ENCODE peak calls at places on chromosomes 5 and 9, in ten cellular contexts. W is CD8-positive, alpha-beta T cell; H is lung; D is sigmoid colon; A is breast epithelium; N is cardiac muscle cell; F is stomach; C is PC-3; Z is heart left ventricle; T is colonic mucosa. Q is an unnamed sample.

GRCh38 chr9:107636596-107637405 is 147.2 kb upstream of the KLF4 start:
- DNase-seq in W (no peak), H (no peak), D (no peak), A (no peak), N (no peak), F (no peak), C (no peak), Z (no peak), T (no peak), Q (no peak)

GRCh38 chr5:142186821-142187594 is 78.4 kb downstream of the NDFIP1 start:
- DNase-seq in W (no peak), H (no peak), D (no peak), A (no peak), N (no peak), F (peak), C (peak), Z (no peak), T (peak), Q (peak)

GRCh38 chr5:4387295-4387694 is 752.8 kb upstream of the ADAMTS16 start:
- DNase-seq in W (no peak), H (no peak), D (no peak), A (peak), N (no peak), F (no peak), C (no peak), Z (no peak), T (no peak), Q (no peak)

GRCh38 chr5:109708813-109709212 is 19.1 kb downstream of the MAN2A1 start:
- DNase-seq in W (no peak), H (no peak), D (no peak), A (no peak), N (no peak), F (no peak), C (no peak), Z (no peak), T (no peak), Q (no peak)

GRCh38 chr9:28024616-28025147 is 451.4 kb upstream of the C9orf72 start:
- DNase-seq in W (no peak), H (no peak), D (no peak), A (no peak), N (no peak), F (no peak), C (no peak), Z (no peak), T (no peak), Q (no peak)

GRCh38 chr5:148443998-148444397 is 60.2 kb downstream of the FBXO38 start:
- DNase-seq in W (peak), H (peak), D (peak), A (no peak), N (peak), F (peak), C (peak), Z (no peak), T (peak), Q (peak)

GRCh38 chr5:757346-757930 is 27.1 kb downstream of the ZDHHC11B start:
- DNase-seq in W (no peak), H (peak), D (peak), A (no peak), N (no peak), F (peak), C (no peak), Z (no peak), T (peak), Q (no peak)

GRCh38 chr9:12640866-12641636 is 52.1 kb upstream of the TYRP1 start:
- DNase-seq in W (no peak), H (no peak), D (no peak), A (no peak), N (no peak), F (no peak), C (no peak), Z (no peak), T (no peak), Q (no peak)

GRCh38 chr9:96219615-96220257 is 82.2 kb downstream of the HSD17B3 start:
- DNase-seq in W (peak), H (no peak), D (peak), A (no peak), N (no peak), F (peak), C (no peak), Z (peak), T (peak), Q (no peak)

GRCh38 chr5:141958113-141958512 is at the start of gene PCDH12:
- DNase-seq in W (no peak), H (no peak), D (peak), A (no peak), N (peak), F (no peak), C (no peak), Z (peak), T (no peak), Q (no peak)

GRCh38 chr5:73974871-73975351 is 348.9 kb downstream of the ARHGEF28 start:
- DNase-seq in W (no peak), H (peak), D (no peak), A (no peak), N (no peak), F (no peak), C (peak), Z (no peak), T (no peak), Q (no peak)

GRCh38 chr9:76725885-76726284 is 38.4 kb upstream of the PCA3 start:
- DNase-seq in W (no peak), H (no peak), D (no peak), A (no peak), N (no peak), F (no peak), C (no peak), Z (no peak), T (no peak), Q (no peak)

GRCh38 chr9:713046-713445 is 128.5 kb upstream of the DMRT1 start:
- DNase-seq in W (no peak), H (no peak), D (no peak), A (no peak), N (no peak), F (no peak), C (no peak), Z (no peak), T (no peak), Q (no peak)

GRCh38 chr9:712643-713042 is 128.9 kb upstream of the DMRT1 start:
- DNase-seq in W (no peak), H (no peak), D (no peak), A (no peak), N (no peak), F (no peak), C (no peak), Z (no peak), T (no peak), Q (no peak)

GRCh38 chr9:714675-715074 is 126.8 kb upstream of the DMRT1 start:
- DNase-seq in W (no peak), H (no peak), D (no peak), A (no peak), N (no peak), F (no peak), C (no peak), Z (no peak), T (no peak), Q (no peak)

GRCh38 chr9:710951-711745 is 130.3 kb upstream of the DMRT1 start:
- DNase-seq in W (no peak), H (no peak), D (no peak), A (no peak), N (no peak), F (no peak), C (no peak), Z (no peak), T (no peak), Q (no peak)

DNA sequence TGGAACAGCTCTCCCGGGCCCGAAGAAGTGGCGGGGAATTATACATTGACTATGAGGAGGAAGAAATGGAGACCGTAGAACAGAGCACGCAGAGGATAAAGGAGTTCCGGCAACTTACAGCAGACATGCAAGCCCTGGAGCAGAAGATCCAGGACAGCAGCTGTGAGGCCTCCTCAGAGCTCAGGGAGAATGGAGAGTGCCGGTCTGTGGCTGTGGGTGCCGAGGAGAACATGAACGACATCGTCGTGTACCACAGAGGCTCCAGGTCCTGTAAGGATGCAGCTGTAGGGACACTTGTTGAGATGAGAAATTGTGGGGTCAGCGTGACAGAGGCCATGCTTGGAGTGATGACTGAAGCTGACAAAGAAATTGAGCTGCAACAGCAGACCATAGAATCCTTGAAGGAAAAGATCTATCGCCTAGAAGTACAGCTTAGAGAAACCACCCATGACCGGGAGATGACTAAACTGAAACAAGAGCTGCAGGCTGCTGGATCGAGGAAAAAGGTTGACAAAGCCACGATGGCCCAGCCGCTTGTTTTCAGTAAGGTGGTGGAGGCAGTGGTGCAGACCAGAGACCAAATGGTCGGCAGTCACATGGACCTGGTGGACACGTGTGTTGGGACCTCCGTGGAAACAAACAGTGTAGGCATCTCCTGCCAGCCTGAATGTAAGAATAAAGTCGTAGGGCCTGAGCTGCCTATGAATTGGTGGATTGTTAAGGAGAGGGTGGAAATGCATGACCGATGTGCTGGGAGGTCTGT is 129.6 kb upstream of the DMRT1 start:
- DNase-seq in W (no peak), H (no peak), D (no peak), A (no peak), N (no peak), F (no peak), C (no peak), Z (no peak), T (no peak), Q (no peak)
- H3K27ac ChIP-seq in W (no peak), H (no peak), D (peak), A (peak), N (no peak), F (no peak), C (no peak), Z (peak), T (no peak), Q (no peak)

GRCh38 chr9:126483468-126484056 is 130.2 kb upstream of the LMX1B start:
- DNase-seq in W (no peak), H (no peak), D (no peak), A (no peak), N (no peak), F (no peak), C (no peak), Z (no peak), T (no peak), Q (no peak)

GRCh38 chr9:126481862-126482261 is 131.9 kb upstream of the LMX1B start:
- DNase-seq in W (no peak), H (no peak), D (no peak), A (no peak), N (no peak), F (no peak), C (no peak), Z (no peak), T (no peak), Q (no peak)

GRCh38 chr9:126480810-126481209 is 132.9 kb upstream of the LMX1B start:
- DNase-seq in W (no peak), H (no peak), D (no peak), A (no peak), N (no peak), F (no peak), C (no peak), Z (no peak), T (no peak), Q (no peak)

GRCh38 chr9:126479515-126479914 is 134.2 kb upstream of the LMX1B start:
- DNase-seq in W (no peak), H (no peak), D (no peak), A (no peak), N (no peak), F (no peak), C (no peak), Z (no peak), T (no peak), Q (no peak)

GRCh38 chr9:126482361-126483044 is 131.2 kb upstream of the LMX1B start:
- DNase-seq in W (no peak), H (no peak), D (no peak), A (no peak), N (peak), F (no peak), C (no peak), Z (peak), T (no peak), Q (no peak)
- H3K27ac ChIP-seq in W (no peak), H (no peak), D (no peak), A (no peak), N (no peak), F (no peak), C (no peak), Z (no peak), T (no peak), Q (no peak)

GRCh38 chr5:95861858-95862561 is 39.5 kb upstream of the GLRX start:
- DNase-seq in W (peak), H (no peak), D (no peak), A (no peak), N (no peak), F (no peak), C (peak), Z (no peak), T (no peak), Q (no peak)

GRCh38 chr5:95862636-95863382 is 40.3 kb upstream of the GLRX start:
- DNase-seq in W (no peak), H (no peak), D (no peak), A (no peak), N (peak), F (no peak), C (peak), Z (no peak), T (peak), Q (no peak)

GRCh38 chr5:95859327-95860060 is 37.0 kb upstream of the GLRX start:
- DNase-seq in W (no peak), H (no peak), D (no peak), A (no peak), N (no peak), F (no peak), C (peak), Z (no peak), T (no peak), Q (no peak)

GRCh38 chr5:95863383-95863757 is 40.8 kb upstream of the GLRX start:
- DNase-seq in W (no peak), H (peak), D (peak), A (no peak), N (no peak), F (no peak), C (no peak), Z (no peak), T (peak), Q (no peak)

GRCh38 chr5:95861221-95861857 is 38.8 kb upstream of the GLRX start:
- DNase-seq in W (no peak), H (peak), D (peak), A (peak), N (peak), F (peak), C (peak), Z (no peak), T (peak), Q (peak)
- H3K27ac ChIP-seq in W (no peak), H (peak), D (peak), A (peak), N (peak), F (peak), C (peak), Z (peak), T (peak), Q (peak)

DNA sequence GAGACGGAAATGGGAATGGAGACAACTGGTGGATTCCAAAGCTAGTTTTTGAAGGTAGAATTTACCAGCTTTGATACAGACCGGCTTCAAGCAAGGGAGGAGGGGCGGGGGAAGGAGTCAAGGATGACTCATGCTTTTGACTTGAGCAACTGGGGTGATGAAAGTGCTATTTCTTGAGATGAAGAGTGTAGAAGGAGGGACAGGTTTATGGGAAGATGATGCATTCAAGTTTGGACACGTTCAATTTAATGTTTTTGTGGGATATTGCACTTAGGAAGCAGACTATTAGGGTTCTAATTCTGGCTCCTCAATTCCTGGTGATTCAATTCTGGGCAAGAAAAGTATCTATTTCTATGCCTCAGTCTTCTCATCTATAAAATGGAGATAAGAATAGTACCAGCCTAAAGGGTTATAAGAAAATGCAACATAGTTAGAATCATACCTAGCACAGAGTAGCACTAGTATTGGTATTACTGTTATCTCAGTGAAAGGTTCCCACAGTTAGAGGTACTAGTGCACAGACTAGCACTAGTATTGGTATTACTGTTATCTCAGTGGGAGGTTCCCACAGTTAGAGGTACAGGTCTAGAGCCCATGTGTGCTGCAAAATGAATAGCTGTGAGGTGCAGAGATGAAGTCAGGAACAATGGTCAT is 4.6 kb downstream of the NIPAL4 start:
- DNase-seq in W (no peak), H (peak), D (peak), A (no peak), N (no peak), F (peak), C (peak), Z (no peak), T (peak), Q (peak)
- H3K27ac ChIP-seq in W (no peak), H (no peak), D (peak), A (no peak), N (no peak), F (peak), C (peak), Z (peak), T (peak), Q (no peak)

GRCh38 chr5:176441921-176442323 is 6.3 kb upstream of the FAF2 start:
- DNase-seq in W (no peak), H (no peak), D (no peak), A (no peak), N (no peak), F (no peak), C (peak), Z (no peak), T (no peak), Q (no peak)

GRCh38 chr5:176438959-176439757 is 9.0 kb upstream of the FAF2 start:
- DNase-seq in W (no peak), H (no peak), D (no peak), A (no peak), N (no peak), F (no peak), C (peak), Z (no peak), T (no peak), Q (no peak)

GRCh38 chr5:176440932-176441706 is 7.1 kb upstream of the FAF2 start:
- DNase-seq in W (no peak), H (no peak), D (no peak), A (no peak), N (peak), F (no peak), C (no peak), Z (no peak), T (no peak), Q (no peak)

GRCh38 chr5:176432707-176433106 is 15.5 kb upstream of the FAF2 start:
- DNase-seq in W (no peak), H (no peak), D (no peak), A (no peak), N (no peak), F (no peak), C (no peak), Z (no peak), T (no peak), Q (no peak)

DNA sequence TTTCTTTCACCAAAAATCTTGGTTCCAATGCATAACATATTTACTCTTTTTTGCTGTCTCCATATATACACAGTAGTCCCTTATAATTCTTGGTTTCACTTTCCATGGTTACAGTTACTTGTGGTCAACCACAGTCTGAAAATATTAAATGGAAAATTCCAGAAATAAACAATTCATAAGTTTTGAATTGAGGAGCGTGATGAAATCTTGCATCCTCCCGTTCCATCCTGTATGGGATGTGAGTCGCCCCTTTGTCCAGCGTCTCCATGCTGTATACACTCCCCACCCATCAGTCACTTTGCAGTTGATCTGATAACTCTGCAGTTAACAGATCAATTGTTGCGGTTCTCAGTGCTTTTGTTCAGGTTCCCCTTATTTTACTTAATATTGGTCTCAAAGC is 11.5 kb upstream of the FAF2 start:
- DNase-seq in W (no peak), H (no peak), D (no peak), A (no peak), N (no peak), F (no peak), C (peak), Z (no peak), T (no peak), Q (no peak)
- H3K27ac ChIP-seq in W (no peak), H (no peak), D (no peak), A (no peak), N (no peak), F (no peak), C (peak), Z (no peak), T (no peak), Q (no peak)

GRCh38 chr9:133956520-133957076 is 35.5 kb downstream of the VAV2 start:
- DNase-seq in W (no peak), H (no peak), D (no peak), A (no peak), N (no peak), F (no peak), C (no peak), Z (peak), T (no peak), Q (no peak)
- H3K27ac ChIP-seq in W (no peak), H (peak), D (peak), A (no peak), N (peak), F (no peak), C (no peak), Z (peak), T (peak), Q (no peak)

DNA sequence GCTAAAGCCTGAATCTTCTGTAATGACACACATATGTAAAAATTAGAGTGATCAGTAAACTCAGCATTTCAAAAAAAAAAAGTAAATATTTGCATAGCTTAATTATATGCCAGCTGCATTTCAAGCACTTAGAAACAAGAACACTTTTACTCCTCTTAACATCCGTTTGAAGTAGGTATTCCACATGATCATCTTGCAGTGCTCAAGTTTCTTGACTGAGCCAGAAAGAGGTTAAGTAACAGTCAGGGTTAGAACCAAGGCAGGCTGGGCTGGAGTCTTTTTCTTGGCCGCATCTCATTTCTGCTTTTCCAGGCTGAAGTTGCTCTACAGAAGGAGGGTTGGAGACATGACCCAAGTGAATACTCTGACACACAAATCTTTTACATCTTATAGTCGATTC is 27.7 kb downstream of the EGFLAM start:
- DNase-seq in W (no peak), H (no peak), D (no peak), A (no peak), N (no peak), F (no peak), C (no peak), Z (no peak), T (no peak), Q (no peak)
- H3K27ac ChIP-seq in W (no peak), H (no peak), D (no peak), A (no peak), N (no peak), F (no peak), C (no peak), Z (no peak), T (no peak), Q (no peak)

DNA sequence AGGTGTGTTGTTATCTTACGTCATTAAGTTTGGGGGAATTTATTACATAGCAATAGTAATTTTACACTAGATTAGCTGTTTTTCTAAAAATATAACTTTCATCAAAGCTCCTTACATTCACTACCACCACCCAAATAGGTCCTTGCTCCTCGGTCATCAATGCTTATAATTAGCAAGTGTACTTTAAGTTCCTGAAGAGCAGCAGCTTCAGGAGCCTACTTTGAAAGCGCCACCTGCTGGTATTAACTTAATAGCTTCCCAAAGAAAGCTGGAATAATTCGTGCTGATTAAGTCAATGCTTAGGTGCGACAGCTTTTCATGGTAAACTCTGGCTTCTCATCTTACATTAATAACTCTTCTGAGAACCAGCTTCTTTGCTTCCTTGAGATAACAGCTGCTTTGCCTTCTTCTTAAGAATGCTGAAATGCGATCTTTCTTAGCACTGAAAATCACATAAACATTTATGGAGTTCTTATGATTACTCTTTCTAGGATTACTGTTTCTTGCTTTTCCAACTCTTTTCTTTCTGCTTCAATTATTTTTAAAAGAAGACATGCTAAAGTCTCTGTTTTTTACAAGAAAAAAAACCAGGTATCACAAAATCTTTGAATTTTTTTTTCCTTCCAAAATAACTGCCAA is 10.0 kb upstream of the C5 start:
- DNase-seq in W (peak), H (peak), D (no peak), A (no peak), N (peak), F (no peak), C (peak), Z (no peak), T (peak), Q (peak)
- H3K27ac ChIP-seq in W (no peak), H (no peak), D (no peak), A (no peak), N (no peak), F (no peak), C (no peak), Z (no peak), T (no peak), Q (no peak)

Q was measured in prostate gland.